ENCODE peak calls at places on chromosomes 12 and 14, in four cellular contexts. U is H1, F is HCT116, J is neural progenitor cell. A is an unnamed sample.

GRCh38 chr14:64113279-64113678 is 180.9 kb downstream of the ESR2 start:
- DNase-seq in U (no peak), F (no peak), J (no peak), A (no peak)

GRCh38 chr14:64580451-64580850 is 30.7 kb downstream of the PPP1R36 start:
- DNase-seq in U (no peak), F (no peak), J (no peak), A (no peak)

GRCh38 chr12:24875014-24875413 is 73.9 kb downstream of the BCAT1 start:
- DNase-seq in U (no peak), F (no peak), J (no peak), A (no peak)

GRCh38 chr12:13093191-13093849 is 10.1 kb downstream of the GSG1 start:
- DNase-seq in U (no peak), F (no peak), J (no peak), A (peak; percentile 68)

GRCh38 chr14:94691658-94692029 is 78.3 kb downstream of the GSC start:
- DNase-seq in U (no peak), F (no peak), J (no peak), A (no peak)

GRCh38 chr12:80068173-80068572 is 31.2 kb upstream of the OTOGL start:
- DNase-seq in U (peak; percentile 59), F (no peak), J (peak; percentile 39), A (no peak)

GRCh38 chr14:34711169-34711568 is 3.2 kb downstream of the CFL2 start:
- DNase-seq in U (no peak), F (no peak), J (no peak), A (peak; percentile 83)

GRCh38 chr12:42862055-42862454 is 272.5 kb upstream of the PRICKLE1 start:
- DNase-seq in U (no peak), F (no peak), J (no peak), A (no peak)

GRCh38 chr14:21735639-21736307 is 62.2 kb upstream of the OR4E1 start:
- DNase-seq in U (no peak), F (no peak), J (no peak), A (no peak)

GRCh38 chr12:132523576-132524331 is 33.8 kb downstream of the FBRSL1 start:
- DNase-seq in U (peak; percentile 94), F (no peak), J (peak; percentile 75), A (no peak)

GRCh38 chr12:3034067-3034750 is 43.0 kb upstream of the TSPAN9 start:
- DNase-seq in U (peak; percentile 92), F (peak; percentile 31), J (peak; percentile 83), A (peak; percentile 70)

GRCh38 chr12:118064608-118065007 is 3.6 kb upstream of the WSB2 start:
- DNase-seq in U (no peak), F (no peak), J (peak; percentile 58), A (no peak)

GRCh38 chr14:49621114-49621881 is 699 bp downstream of the MGAT2 start:
- DNase-seq in U (no peak), F (no peak), J (peak; percentile 79), A (peak; percentile 68)

GRCh38 chr14:52328286-52328685 is 14.2 kb downstream of the PTGER2 start:
- DNase-seq in U (no peak), F (no peak), J (no peak), A (peak; percentile 87)

DNA sequence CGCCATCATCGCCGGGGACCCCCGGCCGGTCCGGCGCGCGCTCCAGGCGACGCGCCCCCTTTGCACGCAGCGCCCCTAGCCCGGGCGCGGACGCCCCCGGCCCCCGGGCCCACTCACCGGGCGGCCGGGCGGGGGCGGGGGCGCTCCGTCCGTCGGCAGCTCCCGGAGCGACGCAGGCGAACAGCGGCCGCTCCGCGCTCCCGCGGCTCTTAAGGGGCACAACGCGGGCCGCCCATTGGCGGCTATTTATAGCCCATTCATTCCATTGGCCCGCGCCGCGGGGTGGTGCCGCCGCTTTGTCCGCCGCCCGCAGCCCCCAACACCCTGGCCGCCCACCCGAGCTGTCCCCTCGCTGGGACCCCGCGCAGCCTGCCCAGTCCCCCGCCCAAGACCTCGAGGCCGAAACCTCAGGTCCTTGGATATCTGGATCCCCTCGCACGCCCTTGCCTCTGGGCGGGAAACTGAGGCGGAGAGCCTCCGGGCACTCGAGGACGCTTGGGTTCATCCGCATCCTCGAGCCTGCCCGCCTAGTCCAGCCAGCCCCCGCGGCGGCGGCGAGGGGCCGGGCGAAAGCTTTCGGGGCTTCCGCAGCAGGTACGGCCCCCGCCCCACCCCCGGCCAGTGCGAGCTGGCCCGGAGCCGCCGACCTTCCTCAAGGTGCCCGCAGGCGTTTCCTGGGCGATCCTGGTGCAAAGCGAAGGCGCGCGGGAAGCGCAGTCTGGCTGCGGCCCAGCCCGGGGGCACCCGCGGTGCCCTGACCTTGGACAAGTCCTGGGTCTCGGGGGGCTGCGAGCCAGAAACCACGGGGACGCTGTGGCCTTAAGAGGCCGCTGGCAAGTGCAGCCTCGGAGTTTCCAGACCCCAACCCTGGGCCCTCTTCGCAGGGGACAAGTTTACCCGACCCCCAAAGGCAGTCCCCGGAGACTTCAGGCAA is at the start of gene CKB:
- DNase-seq in U (peak; percentile 90), F (no peak), J (peak; percentile 91), A (peak; percentile 57)
- H3K4me2 ChIP-seq in U (peak within 1 kb of the TSS; percentile 73), F (peak within 1 kb of the TSS; percentile 95), J (peak within 1 kb of the TSS; percentile 85), A (peak within 1 kb of the TSS; percentile 78)

DNA sequence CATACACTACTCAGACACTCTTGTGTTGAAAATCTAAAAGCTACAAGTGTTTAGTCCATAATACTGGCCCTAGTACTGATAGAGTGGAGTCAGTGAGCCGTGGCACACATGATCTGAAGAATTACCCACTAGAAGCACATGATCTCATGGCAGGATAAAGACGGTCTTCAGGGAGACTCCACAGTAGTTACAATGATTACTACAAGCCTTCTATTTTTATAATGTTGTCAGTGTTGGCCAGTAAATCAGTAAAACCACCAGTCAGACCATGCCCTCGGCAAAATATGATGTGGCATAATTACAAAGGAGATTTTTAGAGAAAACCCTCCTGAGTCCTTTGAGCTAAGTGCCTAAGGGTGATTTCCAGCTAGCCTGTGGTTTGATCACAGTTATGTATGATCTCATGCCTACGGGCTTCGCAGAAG is 114.9 kb downstream of the PDZRN4 start:
- DNase-seq in U (no peak), F (no peak), J (no peak), A (no peak)
- H3K27ac ChIP-seq in U (no peak overlapping the region), F (no peak overlapping the region), J (no peak overlapping the region), A (no peak overlapping the region)

GRCh38 chr14:61854898-61855297 is 92.7 kb downstream of the SNAPC1 start:
- DNase-seq in U (no peak), F (no peak), J (no peak), A (no peak)

GRCh38 chr14:61861320-61861865 is 99.2 kb downstream of the SNAPC1 start:
- DNase-seq in U (no peak), F (no peak), J (no peak), A (no peak)

GRCh38 chr14:61864329-61864898 is 102.2 kb downstream of the SNAPC1 start:
- DNase-seq in U (no peak), F (no peak), J (no peak), A (no peak)

GRCh38 chr14:61860294-61860918 is 98.2 kb downstream of the SNAPC1 start:
- DNase-seq in U (peak; percentile 82), F (peak; percentile 23), J (peak; percentile 61), A (peak; percentile 37)
- TF ChIP-seq CTCF in U (peak; percentile 57), F (peak; percentile 88), J (peak; percentile 71), A (peak; percentile 93)

GRCh38 chr12:28191690-28192089 is 1.4 kb downstream of the CCDC91 start:
- DNase-seq in U (no peak), F (no peak), J (no peak), A (peak; percentile 11)
- H3K4me2 ChIP-seq in U (peak overlapping the region; percentile 98), F (peak overlapping the region; percentile 92), J (peak overlapping the region; percentile 84), A (peak overlapping the region; percentile 94)

GRCh38 chr14:68973639-68974038 is 5.5 kb downstream of the ACTN1 start:
- DNase-seq in U (no peak), F (no peak), J (no peak), A (no peak)

GRCh38 chr14:68972507-68973272 is 6.4 kb downstream of the ACTN1 start:
- DNase-seq in U (no peak), F (no peak), J (no peak), A (peak; percentile 94)

GRCh38 chr14:68970096-68970612 is 8.9 kb downstream of the ACTN1 start:
- DNase-seq in U (no peak), F (no peak), J (no peak), A (no peak)

GRCh38 chr14:68970736-68971135 is 8.4 kb downstream of the ACTN1 start:
- DNase-seq in U (no peak), F (no peak), J (no peak), A (no peak)

GRCh38 chr14:68971411-68972035 is 7.6 kb downstream of the ACTN1 start:
- DNase-seq in U (no peak), F (no peak), J (no peak), A (no peak)
- H3K27ac ChIP-seq in U (no peak overlapping the region), F (no peak overlapping the region), J (no peak overlapping the region), A (peak overlapping the region; percentile 43)

DNA sequence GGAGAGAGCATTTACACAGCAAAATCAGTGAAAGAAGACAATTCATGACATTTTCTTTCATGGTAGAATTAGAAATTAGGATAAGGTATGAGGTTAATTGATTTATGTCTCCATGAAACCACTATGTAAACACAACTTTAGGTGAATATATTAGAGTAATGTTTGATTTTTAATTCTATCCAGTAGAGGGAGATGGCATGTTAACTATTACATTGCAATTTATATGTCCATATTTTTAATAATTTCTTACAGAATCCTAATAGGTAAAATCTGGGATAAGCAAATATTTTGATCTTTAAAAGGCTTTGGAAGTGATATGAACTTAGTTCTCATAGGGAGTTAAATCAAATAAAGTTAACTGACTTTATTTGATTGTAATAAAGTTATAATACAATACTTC is 373.4 kb upstream of the PDE3A start:
- DNase-seq in U (no peak), F (no peak), J (no peak), A (no peak)
- TF ChIP-seq CTCF in U (no peak), F (no peak), J (peak; percentile 5), A (peak; percentile 16)

DNA sequence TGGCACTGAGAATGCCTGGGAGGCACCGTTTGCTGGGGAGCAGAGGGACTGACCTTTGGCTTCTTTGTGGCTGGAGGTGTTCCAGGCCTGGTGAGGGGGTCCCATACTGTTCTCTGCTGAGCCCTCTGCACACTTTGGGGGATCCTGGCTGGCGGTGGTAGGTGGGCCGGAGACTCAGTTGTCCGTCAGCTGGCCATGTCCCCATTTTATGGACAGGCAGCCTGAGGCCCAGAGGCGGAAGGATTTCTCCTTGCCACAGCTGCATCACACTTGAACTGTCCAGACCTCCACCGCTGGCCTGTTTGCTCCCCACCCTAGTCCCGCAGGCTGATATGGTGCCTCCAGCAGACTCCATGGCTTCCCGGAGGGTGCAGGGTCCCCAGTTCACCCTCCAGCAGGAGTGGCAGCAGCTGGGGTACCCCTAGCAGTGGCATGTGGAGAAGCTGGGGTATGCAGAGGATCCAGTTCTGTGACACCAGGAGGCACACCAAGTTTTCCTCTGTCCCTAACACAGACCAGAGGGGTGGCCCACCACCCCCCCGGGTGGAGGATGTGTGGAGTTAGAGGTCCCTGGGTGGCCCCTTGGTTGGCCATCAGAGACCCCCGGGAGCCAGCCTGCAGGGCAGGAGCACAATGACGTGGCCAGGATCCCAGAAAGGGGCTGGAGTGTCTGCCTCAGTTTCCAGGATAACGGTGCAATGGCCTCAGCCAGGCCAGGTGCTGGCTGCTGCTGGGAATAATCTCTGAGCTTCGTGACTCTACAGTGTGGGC is 14.8 kb downstream of the SLC25A29 start:
- DNase-seq in U (no peak), F (no peak), J (no peak), A (no peak)
- H3K4me2 ChIP-seq in U (no peak overlapping the region), F (no peak overlapping the region), J (no peak overlapping the region), A (no peak overlapping the region)

GRCh38 chr14:55673048-55673447 is 93.0 kb downstream of the KTN1 start:
- DNase-seq in U (no peak), F (no peak), J (no peak), A (no peak)
- H3K27ac ChIP-seq in U (no peak overlapping the region), F (no peak overlapping the region), J (no peak overlapping the region), A (no peak overlapping the region)